ENCODE peak calls at places on chromosomes 2 and 18, in five cellular contexts. R is IMR-90, T is GM12878, I is K562, G is A549. V is an unnamed sample.

GRCh38 chr18:23141022-23141999 is 6.0 kb downstream of the CABLES1 start:
- DNase-seq in I (no peak), T (no peak), R (no peak), G (no peak), V (peak)

GRCh38 chr2:218270721-218271486 is 585 bp downstream of the PNKD start:
- DNase-seq in G (no peak), T (no peak), R (no peak), I (no peak), V (no peak)

GRCh38 chr2:239600650-239601049 is 199.8 kb upstream of the HDAC4 start:
- DNase-seq in R (no peak), T (no peak), G (no peak), I (no peak), V (no peak)

GRCh38 chr2:197885587-197885986 is 81.2 kb downstream of the PLCL1 start:
- DNase-seq in T (no peak), R (no peak), G (no peak), I (no peak), V (no peak)

GRCh38 chr18:52340466-52341378 is 725 bp downstream of the DCC start:
- DNase-seq in T (no peak), I (no peak), R (no peak), G (no peak), V (no peak)

GRCh38 chr2:240561325-240561971 is 1.3 kb downstream of the DUSP28 start:
- DNase-seq in I (no peak), G (no peak), R (peak), T (peak), V (no peak)

GRCh38 chr18:2917255-2918047 is 70.6 kb downstream of the EMILIN2 start:
- DNase-seq in I (no peak), T (no peak), R (no peak), G (no peak), V (no peak)

GRCh38 chr18:33578371-33579146 is 540 bp downstream of the ASXL3 start:
- DNase-seq in R (no peak), G (no peak), I (no peak), T (no peak), V (no peak)

GRCh38 chr2:12819721-12820120 is 103.0 kb downstream of the TRIB2 start:
- DNase-seq in T (no peak), R (peak), G (no peak), I (no peak), V (no peak)

GRCh38 chr2:37570773-37571570 is 100.5 kb downstream of the CDC42EP3 start:
- DNase-seq in T (peak), G (no peak), R (peak), I (no peak), V (peak)

GRCh38 chr2:240538031-240538780 is 19.6 kb downstream of the ANKMY1 start:
- DNase-seq in G (no peak), R (no peak), T (no peak), I (no peak), V (no peak)

GRCh38 chr18:38052879-38053590 is 487.4 kb upstream of the CELF4 start:
- DNase-seq in T (no peak), R (no peak), G (no peak), I (no peak), V (no peak)

GRCh38 chr2:165796129-165796528 is 2.1 kb upstream of the GALNT3 start:
- DNase-seq in I (no peak), G (no peak), R (no peak), T (no peak), V (no peak)

GRCh38 chr2:236538242-236538641 is 31.4 kb upstream of the ACKR3 start:
- DNase-seq in I (no peak), R (no peak), T (no peak), G (no peak), V (no peak)

GRCh38 chr18:58266291-58266690 is 222.3 kb downstream of the NEDD4L start:
- DNase-seq in R (peak), T (no peak), I (no peak), G (no peak), V (no peak)

GRCh38 chr2:1887915-1888314 is 143.6 kb upstream of the PXDN start:
- DNase-seq in T (no peak), I (no peak), R (peak), G (peak), V (no peak)

GRCh38 chr2:25369876-25370275 is 28.2 kb upstream of the DNMT3A start:
- DNase-seq in G (no peak), I (no peak), T (no peak), R (no peak), V (no peak)

GRCh38 chr18:56575819-56576663 is 62.4 kb downstream of the TXNL1 start:
- DNase-seq in T (no peak), R (peak), I (peak), G (peak), V (peak)

GRCh38 chr18:22912835-22913234 is 20.3 kb upstream of the RBBP8 start:
- DNase-seq in G (no peak), I (no peak), T (no peak), R (peak), V (no peak)

GRCh38 chr2:234377761-234378341 is 119.0 kb downstream of the ARL4C start:
- DNase-seq in G (no peak), T (no peak), R (peak), I (no peak), V (no peak)

GRCh38 chr2:161708350-161708974 is 84.2 kb downstream of the SLC4A10 start:
- DNase-seq in I (no peak), T (no peak), R (no peak), G (no peak), V (no peak)

GRCh38 chr2:236510049-236510448 is 59.6 kb upstream of the ACKR3 start:
- DNase-seq in T (no peak), R (no peak), G (no peak), I (no peak), V (no peak)

GRCh38 chr2:240922982-240923537 is 16.9 kb downstream of the CROCC2 start:
- DNase-seq in G (no peak), R (no peak), I (no peak), T (no peak), V (peak)

GRCh38 chr2:233471291-233472035 is 95.1 kb downstream of the USP40 start:
- DNase-seq in I (no peak), R (no peak), T (no peak), G (no peak), V (no peak)

GRCh38 chr2:238026953-238027505 is 33.8 kb upstream of the SCLY start:
- DNase-seq in R (peak), G (no peak), T (no peak), I (no peak), V (no peak)

GRCh38 chr18:36519358-36519757 is 221.8 kb downstream of the FHOD3 start:
- DNase-seq in G (no peak), I (no peak), T (no peak), R (peak), V (no peak)

GRCh38 chr2:223465793-223466192 is 136.4 kb downstream of the SCG2 start:
- DNase-seq in G (peak), R (peak), T (no peak), I (no peak), V (no peak)

GRCh38 chr2:84971799-84972790 is 1.1 kb downstream of the KCMF1 start:
- DNase-seq in T (no peak), R (peak), G (no peak), I (peak), V (peak)

GRCh38 chr2:195612515-195613495 is 44.2 kb upstream of the SLC39A10 start:
- DNase-seq in I (no peak), R (peak), G (peak), T (no peak), V (no peak)

GRCh38 chr2:129903586-129904425 is 75.7 kb upstream of the RAB6C start:
- DNase-seq in R (no peak), I (no peak), T (no peak), G (no peak), V (peak)
- TF ChIP-seq RCOR1 in R (no peak), I (no peak), T (no peak), G (no peak), V (no peak)

DNA sequence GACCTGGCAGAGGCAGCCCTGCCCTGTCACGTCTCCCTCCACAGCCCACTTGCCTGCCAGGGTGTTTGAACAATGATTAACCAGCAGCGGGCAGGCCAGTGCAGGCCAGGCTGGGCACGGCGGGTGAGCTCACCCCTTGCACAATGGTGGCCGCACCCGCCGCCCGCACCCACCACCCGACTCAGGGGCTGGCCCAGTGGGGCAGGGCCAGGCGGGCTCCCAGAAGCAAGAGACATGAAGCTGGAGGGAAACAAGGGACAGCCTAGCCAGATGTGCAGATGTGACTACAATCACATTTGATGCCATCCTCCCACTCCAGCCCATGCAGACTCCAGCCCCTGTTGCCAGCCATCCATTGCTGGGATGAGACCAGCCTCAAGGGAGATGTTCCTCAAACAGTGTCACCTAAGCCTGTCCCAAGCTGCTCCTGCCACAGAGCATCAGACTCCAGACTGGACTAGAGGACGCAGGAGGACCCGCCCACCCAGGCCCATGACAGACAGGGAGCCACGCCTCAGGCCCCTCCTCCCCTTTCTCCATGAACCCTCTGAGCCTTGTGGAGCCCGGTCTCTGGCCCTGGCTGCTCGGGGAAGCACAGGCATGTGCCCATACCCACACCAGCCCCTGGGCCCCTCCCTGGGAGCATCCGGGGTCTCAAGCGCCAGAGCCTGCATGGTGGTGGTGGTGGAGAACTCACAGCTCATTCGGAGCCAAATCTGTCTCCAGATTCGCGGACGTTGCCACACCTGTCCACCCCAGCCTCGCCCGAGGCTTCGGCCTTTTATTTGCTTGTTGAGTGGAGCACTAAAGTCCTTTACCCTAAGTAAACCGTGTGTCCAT is 45.0 kb downstream of the SDC1 start:
- DNase-seq in T (no peak), R (no peak), G (peak), I (peak), V (peak)
- TF ChIP-seq SMC3 in T (no peak), R (no peak), G (peak), I (no peak), V (no peak)

DNA sequence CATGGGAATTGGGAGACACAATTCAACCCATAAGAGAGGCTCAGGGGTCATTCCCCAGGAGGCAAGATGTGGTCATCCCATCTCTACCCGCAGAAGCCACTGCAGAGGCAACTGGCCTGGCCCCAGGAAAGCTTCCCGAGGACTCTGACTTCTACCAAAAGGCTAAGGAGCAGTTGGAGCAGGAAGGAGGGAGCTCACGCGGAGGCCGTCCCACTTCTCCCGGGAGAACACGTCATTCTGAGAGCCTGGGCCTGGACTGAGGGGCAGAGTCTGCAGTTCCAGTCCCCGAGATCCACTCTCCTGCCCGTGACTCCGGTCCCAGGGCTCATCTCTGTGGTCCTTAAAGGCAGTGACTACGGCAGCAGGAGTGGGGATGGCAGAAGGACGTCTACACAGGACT is 69.0 kb upstream of the TAF1B start:
- DNase-seq in I (no peak), R (no peak), G (no peak), T (no peak), V (no peak)
- TF ChIP-seq RCOR1 in I (no peak), R (no peak), G (no peak), T (no peak), V (no peak)

GRCh38 chr2:106127776-106128268 is 66.3 kb downstream of the UXS1 start:
- DNase-seq in I (no peak), G (no peak), R (no peak), T (no peak), V (no peak)

GRCh38 chr2:106129592-106129991 is 64.5 kb downstream of the UXS1 start:
- DNase-seq in R (no peak), I (no peak), G (no peak), T (no peak), V (peak)

GRCh38 chr2:106127282-106127771 is 66.8 kb downstream of the UXS1 start:
- DNase-seq in T (no peak), R (peak), G (no peak), I (no peak), V (no peak)

GRCh38 chr2:106129150-106129549 is 65.0 kb downstream of the UXS1 start:
- DNase-seq in I (no peak), T (no peak), G (no peak), R (no peak), V (no peak)

DNA sequence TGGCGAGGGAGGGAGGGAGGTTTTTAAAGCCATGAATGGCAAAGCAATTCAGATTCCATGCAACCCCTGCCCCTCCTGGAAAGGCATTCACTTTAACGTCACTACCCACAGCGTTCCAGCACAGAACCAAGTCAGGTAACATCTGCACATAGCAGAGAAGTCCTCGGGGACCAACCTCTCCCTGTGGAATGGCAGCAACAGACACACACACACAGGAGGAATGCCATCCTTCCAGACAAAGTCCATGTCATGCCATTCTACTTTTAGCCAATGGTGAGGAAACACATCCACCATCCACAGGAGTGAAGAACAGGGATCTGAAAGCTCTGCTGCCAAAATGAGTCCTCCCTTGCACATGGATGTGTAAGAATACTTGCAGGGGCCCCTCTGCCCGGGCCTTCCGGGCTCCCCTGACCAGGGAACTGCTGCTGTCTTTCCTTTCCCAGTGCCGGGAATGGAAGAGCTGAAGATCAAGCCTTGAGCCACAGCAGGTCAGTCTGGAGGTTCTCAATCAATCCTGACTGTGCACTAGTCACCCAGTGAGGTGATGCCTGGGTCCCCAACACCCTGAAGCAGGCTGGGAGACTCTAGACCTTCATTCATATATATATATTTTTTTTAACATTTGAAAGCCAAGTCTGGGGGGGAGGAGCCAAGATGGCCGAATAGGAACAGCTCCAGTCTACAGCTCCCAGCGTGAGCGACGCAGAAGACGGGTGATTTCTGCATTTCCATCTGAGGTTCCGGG is 63.7 kb downstream of the UXS1 start:
- DNase-seq in I (no peak), R (no peak), T (no peak), G (no peak), V (peak)
- TF ChIP-seq SMC3 in I (no peak), R (no peak), T (no peak), G (no peak), V (no peak)

GRCh38 chr2:231708773-231709635 is 679 bp downstream of the PTMA start:
- DNase-seq in I (peak), T (no peak), R (peak), G (no peak), V (peak)
- TF ChIP-seq RCOR1 in I (no peak), T (no peak), R (no peak), G (no peak), V (no peak)

DNA sequence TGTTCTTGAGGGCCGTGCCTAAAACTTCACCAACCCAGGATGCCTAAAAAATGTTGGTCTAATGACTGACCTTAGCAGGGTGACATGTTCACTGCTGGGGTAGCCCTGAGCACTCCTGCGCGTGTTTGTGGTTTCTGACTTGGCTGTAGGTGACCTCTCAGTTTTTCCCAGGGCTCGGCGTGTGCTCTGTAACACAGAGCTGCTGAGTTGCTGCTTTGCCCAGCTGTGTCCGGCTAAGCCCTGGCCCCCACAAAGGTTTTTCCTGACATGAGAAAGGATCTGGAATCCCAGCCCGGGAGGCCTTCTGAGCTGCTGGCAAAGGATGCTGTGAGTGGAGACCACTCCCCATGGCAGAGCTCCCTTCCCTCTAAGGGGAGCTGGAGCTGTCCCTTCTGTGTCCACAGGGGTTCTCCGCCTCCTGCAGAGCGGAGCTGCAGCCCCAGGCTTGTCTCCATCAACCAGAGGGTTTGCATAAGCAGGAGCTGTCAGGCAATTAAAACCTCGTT is 52.7 kb downstream of the CRIM1 start:
- DNase-seq in T (no peak), G (no peak), I (no peak), R (peak), V (no peak)
- TF ChIP-seq SMC3 in T (no peak), G (no peak), I (no peak), R (no peak), V (no peak)

GRCh38 chr2:109676346-109676897 is 62.3 kb downstream of the SOWAHC start:
- DNase-seq in R (no peak), I (no peak), T (no peak), G (no peak), V (no peak)
- TF ChIP-seq RCOR1 in R (no peak), I (no peak), T (no peak), G (no peak), V (no peak)

GRCh38 chr2:113981404-113982134 is 91.7 kb downstream of the ACTR3 start:
- DNase-seq in G (no peak), R (peak), T (no peak), I (no peak), V (no peak)
- TF ChIP-seq SMC3 in G (no peak), R (no peak), T (no peak), I (no peak), V (no peak)

DNA sequence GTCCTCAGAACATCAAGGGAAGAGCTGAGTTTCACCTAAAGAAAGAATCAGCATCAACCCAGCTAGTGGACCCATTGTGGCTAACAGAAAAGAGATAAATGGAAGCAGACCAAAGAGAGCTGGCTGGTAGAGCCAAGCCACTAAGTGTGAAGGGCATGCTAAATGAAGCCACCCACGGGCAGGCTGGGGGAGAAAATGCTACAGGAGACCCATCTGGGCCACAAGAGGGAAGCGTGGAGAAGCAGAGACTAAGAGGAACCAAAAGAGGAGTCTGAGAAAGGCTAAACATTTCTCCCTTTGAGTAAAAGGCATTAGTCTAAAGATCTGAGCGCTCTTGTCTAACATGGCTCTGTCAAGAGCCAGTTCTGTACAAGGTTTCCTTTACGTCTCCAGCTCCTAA is 15.8 kb downstream of the CWC22 start:
- DNase-seq in G (no peak), R (no peak), I (peak), T (no peak), V (no peak)
- TF ChIP-seq RCOR1 in G (no peak), R (no peak), I (no peak), T (no peak), V (no peak)

V was measured in SK-N-SH.